ENCODE peak calls at places on chromosomes 16 and 17, in eight cellular contexts. One of them, this sample, is unnamed.

GRCh38 chr17:3738562-3739295 is 15.0 kb downstream of the HASPIN start:
- DNase-seq in breast epithelium: peak; percentile 38
- DNase-seq in cardiac muscle cell: peak; percentile 12
- DNase-seq in neural progenitor cell: peak; percentile 50
- DNase-seq in OCI-LY7: peak; percentile 49
- DNase-seq in brain microvascular endothelial cell: no peak
- DNase-seq in AG04450: no peak
- DNase-seq in HL-60: no peak
- DNase-seq in this sample: no peak

GRCh38 chr16:21703589-21704174 is 39.9 kb downstream of the OTOA start:
- DNase-seq in breast epithelium: no peak
- DNase-seq in neural progenitor cell: no peak
- DNase-seq in OCI-LY7: no peak
- DNase-seq in HL-60: no peak
- DNase-seq in AG04450: no peak
- DNase-seq in cardiac muscle cell: no peak
- DNase-seq in brain microvascular endothelial cell: no peak
- DNase-seq in this sample: no peak

GRCh38 chr16:15782573-15783365 is 74.1 kb downstream of the MYH11 start:
- DNase-seq in OCI-LY7: no peak
- DNase-seq in cardiac muscle cell: peak; percentile 20
- DNase-seq in HL-60: no peak
- DNase-seq in neural progenitor cell: peak; percentile 90
- DNase-seq in breast epithelium: no peak
- DNase-seq in AG04450: no peak
- DNase-seq in brain microvascular endothelial cell: no peak
- DNase-seq in this sample: no peak

GRCh38 chr17:73722163-73722562 is 77.9 kb upstream of the SDK2 start:
- DNase-seq in neural progenitor cell: no peak
- DNase-seq in HL-60: no peak
- DNase-seq in OCI-LY7: peak; percentile 94
- DNase-seq in breast epithelium: no peak
- DNase-seq in AG04450: no peak
- DNase-seq in cardiac muscle cell: no peak
- DNase-seq in brain microvascular endothelial cell: no peak
- DNase-seq in this sample: no peak

GRCh38 chr16:17450291-17450690 is 20.5 kb downstream of the XYLT1 start:
- DNase-seq in neural progenitor cell: no peak
- DNase-seq in OCI-LY7: no peak
- DNase-seq in AG04450: no peak
- DNase-seq in breast epithelium: no peak
- DNase-seq in HL-60: no peak
- DNase-seq in cardiac muscle cell: no peak
- DNase-seq in brain microvascular endothelial cell: no peak
- DNase-seq in this sample: no peak

GRCh38 chr16:86448306-86448705 is 62.0 kb upstream of the FOXF1 start:
- DNase-seq in cardiac muscle cell: no peak
- DNase-seq in OCI-LY7: no peak
- DNase-seq in breast epithelium: no peak
- DNase-seq in brain microvascular endothelial cell: no peak
- DNase-seq in HL-60: no peak
- DNase-seq in neural progenitor cell: no peak
- DNase-seq in AG04450: no peak
- DNase-seq in this sample: no peak

GRCh38 chr16:84198401-84198800 is 7.4 kb downstream of the ADAD2 start:
- DNase-seq in OCI-LY7: no peak
- DNase-seq in brain microvascular endothelial cell: peak; percentile 75
- DNase-seq in cardiac muscle cell: no peak
- DNase-seq in HL-60: no peak
- DNase-seq in breast epithelium: no peak
- DNase-seq in neural progenitor cell: no peak
- DNase-seq in AG04450: peak; percentile 13
- DNase-seq in this sample: no peak

GRCh38 chr16:57707331-57707730 is 12.7 kb downstream of the DRC7 start:
- DNase-seq in OCI-LY7: no peak
- DNase-seq in HL-60: no peak
- DNase-seq in breast epithelium: no peak
- DNase-seq in cardiac muscle cell: no peak
- DNase-seq in neural progenitor cell: no peak
- DNase-seq in AG04450: no peak
- DNase-seq in brain microvascular endothelial cell: no peak
- DNase-seq in this sample: no peak

GRCh38 chr17:41536741-41537613 is 8.9 kb upstream of the KRT19 start:
- DNase-seq in breast epithelium: peak; percentile 38
- DNase-seq in neural progenitor cell: no peak
- DNase-seq in AG04450: no peak
- DNase-seq in OCI-LY7: no peak
- DNase-seq in HL-60: no peak
- DNase-seq in cardiac muscle cell: no peak
- DNase-seq in brain microvascular endothelial cell: no peak
- DNase-seq in this sample: no peak

GRCh38 chr17:68578236-68578635 is 22.9 kb downstream of the FAM20A start:
- DNase-seq in neural progenitor cell: no peak
- DNase-seq in brain microvascular endothelial cell: no peak
- DNase-seq in HL-60: no peak
- DNase-seq in breast epithelium: no peak
- DNase-seq in AG04450: no peak
- DNase-seq in OCI-LY7: no peak
- DNase-seq in cardiac muscle cell: no peak
- DNase-seq in this sample: no peak

GRCh38 chr16:5188318-5189025 is 90.9 kb upstream of the EEF2KMT start:
- DNase-seq in neural progenitor cell: no peak
- DNase-seq in breast epithelium: no peak
- DNase-seq in brain microvascular endothelial cell: no peak
- DNase-seq in AG04450: no peak
- DNase-seq in HL-60: no peak
- DNase-seq in OCI-LY7: no peak
- DNase-seq in cardiac muscle cell: peak; percentile 23
- DNase-seq in this sample: no peak
- TF ChIP-seq CTCF in neural progenitor cell: no peak
- TF ChIP-seq CTCF in breast epithelium: no peak
- TF ChIP-seq CTCF in brain microvascular endothelial cell: no peak
- TF ChIP-seq CTCF in AG04450: no peak
- TF ChIP-seq CTCF in HL-60: no peak
- TF ChIP-seq CTCF in OCI-LY7: no peak
- TF ChIP-seq CTCF in cardiac muscle cell: no peak
- TF ChIP-seq CTCF in this sample: no peak

GRCh38 chr16:4679156-4679853 is 14.1 kb upstream of the NUDT16L1 start:
- DNase-seq in HL-60: no peak
- DNase-seq in cardiac muscle cell: peak; percentile 75
- DNase-seq in OCI-LY7: no peak
- DNase-seq in neural progenitor cell: no peak
- DNase-seq in AG04450: no peak
- DNase-seq in brain microvascular endothelial cell: no peak
- DNase-seq in breast epithelium: peak; percentile 43
- DNase-seq in this sample: no peak
- H3K4me3 ChIP-seq in HL-60: peak overlapping the region; percentile 40
- H3K4me3 ChIP-seq in cardiac muscle cell: no peak overlapping the region
- H3K4me3 ChIP-seq in OCI-LY7: no peak overlapping the region
- H3K4me3 ChIP-seq in neural progenitor cell: no peak overlapping the region
- H3K4me3 ChIP-seq in AG04450: no peak overlapping the region
- H3K4me3 ChIP-seq in brain microvascular endothelial cell: no peak overlapping the region
- H3K4me3 ChIP-seq in breast epithelium: peak overlapping the region; percentile 74
- H3K4me3 ChIP-seq in this sample: no peak overlapping the region

GRCh38 chr16:85353013-85353412 is 240.7 kb upstream of the CIBAR2 start:
- DNase-seq in cardiac muscle cell: no peak
- DNase-seq in HL-60: no peak
- DNase-seq in brain microvascular endothelial cell: no peak
- DNase-seq in AG04450: no peak
- DNase-seq in neural progenitor cell: no peak
- DNase-seq in OCI-LY7: no peak
- DNase-seq in breast epithelium: no peak
- DNase-seq in this sample: no peak

GRCh38 chr16:85350146-85350728 is 238.0 kb upstream of the CIBAR2 start:
- DNase-seq in brain microvascular endothelial cell: no peak
- DNase-seq in neural progenitor cell: no peak
- DNase-seq in breast epithelium: no peak
- DNase-seq in AG04450: no peak
- DNase-seq in cardiac muscle cell: no peak
- DNase-seq in OCI-LY7: no peak
- DNase-seq in HL-60: no peak
- DNase-seq in this sample: no peak

GRCh38 chr16:85353839-85354622 is 241.8 kb upstream of the CIBAR2 start:
- DNase-seq in breast epithelium: peak; percentile 87
- DNase-seq in brain microvascular endothelial cell: no peak
- DNase-seq in AG04450: no peak
- DNase-seq in cardiac muscle cell: no peak
- DNase-seq in OCI-LY7: no peak
- DNase-seq in HL-60: no peak
- DNase-seq in neural progenitor cell: no peak
- DNase-seq in this sample: no peak

GRCh38 chr16:85350973-85351372 is 238.7 kb upstream of the CIBAR2 start:
- DNase-seq in AG04450: peak; percentile 92
- DNase-seq in neural progenitor cell: no peak
- DNase-seq in OCI-LY7: no peak
- DNase-seq in cardiac muscle cell: peak; percentile 62
- DNase-seq in brain microvascular endothelial cell: peak; percentile 66
- DNase-seq in HL-60: no peak
- DNase-seq in breast epithelium: peak; percentile 97
- DNase-seq in this sample: peak; percentile 26

DNA sequence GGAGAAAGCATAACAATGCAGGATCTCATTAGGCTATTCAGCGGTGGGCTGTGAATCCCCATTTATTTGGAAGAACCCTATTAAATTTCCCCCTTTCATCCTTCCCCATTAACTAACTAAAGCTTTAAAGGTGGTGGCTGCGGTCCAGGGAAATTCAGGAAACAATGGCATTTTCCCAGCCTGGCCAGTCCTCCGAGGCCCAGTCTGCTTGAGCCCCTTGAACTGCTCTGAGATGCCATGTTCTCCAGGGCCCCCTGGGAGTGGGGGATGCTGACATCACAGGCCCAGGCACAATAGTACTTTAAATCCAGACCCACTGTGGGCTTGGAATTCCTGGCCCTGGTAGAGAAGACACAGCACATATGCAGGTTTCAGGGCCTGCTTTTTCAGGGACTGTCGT is 239.9 kb upstream of the CIBAR2 start:
- DNase-seq in AG04450: no peak
- DNase-seq in breast epithelium: no peak
- DNase-seq in brain microvascular endothelial cell: no peak
- DNase-seq in OCI-LY7: no peak
- DNase-seq in HL-60: no peak
- DNase-seq in cardiac muscle cell: no peak
- DNase-seq in neural progenitor cell: peak; percentile 66
- DNase-seq in this sample: no peak
- H3K27ac ChIP-seq in AG04450: no peak overlapping the region
- H3K27ac ChIP-seq in breast epithelium: no peak overlapping the region
- H3K27ac ChIP-seq in brain microvascular endothelial cell: no peak overlapping the region
- H3K27ac ChIP-seq in OCI-LY7: no peak overlapping the region
- H3K27ac ChIP-seq in HL-60: no peak overlapping the region
- H3K27ac ChIP-seq in cardiac muscle cell: no peak overlapping the region
- H3K27ac ChIP-seq in neural progenitor cell: peak overlapping the region; percentile 75
- H3K27ac ChIP-seq in this sample: no peak overlapping the region

GRCh38 chr17:21046215-21046614 is 3.4 kb upstream of the USP22 start:
- DNase-seq in breast epithelium: no peak
- DNase-seq in brain microvascular endothelial cell: no peak
- DNase-seq in AG04450: no peak
- DNase-seq in cardiac muscle cell: no peak
- DNase-seq in OCI-LY7: no peak
- DNase-seq in HL-60: no peak
- DNase-seq in neural progenitor cell: no peak
- DNase-seq in this sample: no peak
- TF ChIP-seq CTCF in breast epithelium: no peak
- TF ChIP-seq CTCF in brain microvascular endothelial cell: no peak
- TF ChIP-seq CTCF in AG04450: no peak
- TF ChIP-seq CTCF in cardiac muscle cell: no peak
- TF ChIP-seq CTCF in OCI-LY7: no peak
- TF ChIP-seq CTCF in HL-60: no peak
- TF ChIP-seq CTCF in neural progenitor cell: no peak
- TF ChIP-seq CTCF in this sample: no peak